ENCODE peak calls at places on chromosomes 4 and X, in four cellular contexts. A is NCI-H1436, Q is EH, S is SK-N-DZ. N is an unnamed sample.
A peak's percentile ranks its signal among the peaks of the same experiment; 100 is the strongest.

GRCh38 chrX:105869676-105870075 is 47.3 kb downstream of the NRK start:
- DNase-seq in A (no peak), Q (no peak), S (no peak), N (no peak)

GRCh38 chrX:23559975-23560374 is 107.3 kb upstream of the PRDX4 start:
- DNase-seq in A (no peak), Q (no peak), S (no peak), N (no peak)

GRCh38 chrX:5142644-5143043 is 1086.0 kb downstream of the NLGN4X start:
- DNase-seq in A (no peak), Q (no peak), S (no peak), N (no peak)

GRCh38 chrX:150649096-150649870 is 43.9 kb upstream of the MTMR1 start:
- DNase-seq in A (no peak), Q (peak; percentile 63), S (no peak), N (no peak)

GRCh38 chr4:154593868-154594267 is 3.3 kb upstream of the FGA start:
- DNase-seq in A (no peak), Q (no peak), S (no peak), N (no peak)

GRCh38 chr4:14084598-14084997 is 457.1 kb upstream of the BOD1L1 start:
- DNase-seq in A (no peak), Q (no peak), S (no peak), N (no peak)

GRCh38 chrX:20151689-20152088 is 10.1 kb upstream of the EIF1AX start:
- DNase-seq in A (no peak), Q (no peak), S (no peak), N (no peak)

GRCh38 chr4:152164561-152164960 is 371.3 kb downstream of the FBXW7 start:
- DNase-seq in A (no peak), Q (no peak), S (no peak), N (no peak)

GRCh38 chr4:89837385-89837995 is 529 bp upstream of the SNCA start:
- DNase-seq in A (peak; percentile 16), Q (peak; percentile 13), S (peak; percentile 90), N (no peak)

GRCh38 chrX:4706961-4707360 is 993.5 kb upstream of the PRKX start:
- DNase-seq in A (no peak), Q (no peak), S (no peak), N (no peak)

GRCh38 chr4:101292901-101293300 is 54.4 kb downstream of the PPP3CA start:
- DNase-seq in A (no peak), Q (peak; percentile 38), S (no peak), N (no peak)

GRCh38 chrX:100829730-100830129 is 9.5 kb downstream of the CSTF2 start:
- DNase-seq in A (no peak), Q (peak; percentile 22), S (no peak), N (no peak)

GRCh38 chr4:55075823-55076418 is 49.5 kb downstream of the KDR start:
- DNase-seq in A (no peak), Q (no peak), S (no peak), N (no peak)

GRCh38 chr4:41448935-41449334 is 89.0 kb upstream of the LIMCH1 start:
- DNase-seq in A (no peak), Q (peak; percentile 78), S (no peak), N (no peak)

GRCh38 chr4:20487852-20488251 is 212.4 kb upstream of the PACRGL start:
- DNase-seq in A (no peak), Q (peak; percentile 75), S (no peak), N (no peak)

GRCh38 chr4:144710526-144710912 is 64.6 kb downstream of the HHIP start:
- DNase-seq in A (no peak), Q (peak; percentile 35), S (no peak), N (no peak)

GRCh38 chr4:101356928-101357327 is 9.6 kb upstream of the PPP3CA start:
- DNase-seq in A (no peak), Q (peak; percentile 93), S (no peak), N (no peak)

GRCh38 chr4:93217423-93217822 is 611.1 kb upstream of the ATOH1 start:
- DNase-seq in A (no peak), Q (no peak), S (peak; percentile 60), N (no peak)

GRCh38 chrX:14963447-14964236 is 90.4 kb downstream of the MOSPD2 start:
- DNase-seq in A (no peak), Q (peak; percentile 81), S (no peak), N (no peak)

GRCh38 chr4:2487632-2488031 is 18.7 kb downstream of the RNF4 start:
- DNase-seq in A (no peak), Q (no peak), S (no peak), N (no peak)

GRCh38 chr4:2787230-2788100 is 5.4 kb upstream of the SH3BP2 start:
- DNase-seq in A (no peak), Q (no peak), S (no peak), N (no peak)

GRCh38 chrX:31969714-31970113 is 897.9 kb upstream of the FTHL17 start:
- DNase-seq in A (no peak), Q (no peak), S (no peak), N (no peak)

GRCh38 chr4:386708-387105 is 49.1 kb downstream of the ZNF141 start:
- DNase-seq in A (no peak), Q (no peak), S (no peak), N (no peak)

GRCh38 chr4:55172694-55173287 is 47.4 kb upstream of the KDR start:
- DNase-seq in A (no peak), Q (peak; percentile 28), S (no peak), N (no peak)

GRCh38 chrX:120452131-120452530 is 17.0 kb downstream of the LAMP2 start:
- DNase-seq in A (peak; percentile 52), Q (peak; percentile 37), S (peak; percentile 41), N (no peak)

GRCh38 chrX:79477691-79478090 is 110.6 kb upstream of the ITM2A start:
- DNase-seq in A (no peak), Q (no peak), S (no peak), N (no peak)

N was measured in NCI-H1105.